ENCODE peak calls at places on chromosomes 12 and 14, in ten cellular contexts. N is activated CD8-positive, alpha-beta T cell treated with anti-CD3 and anti-CD28 coated beads for 36 hours; H is stimulated activated CD8-positive, alpha-beta memory T cell treated with anti-CD3 and anti-CD28 coated beads, Interleukin-12 subunit alpha, Interleukin-12 subunit beta, amount 100 ng/mL, for 4 hours; C is progenitor cell of endocrine pancreas; T is NCI-H774; P is posterior vena cava; M is cerebellar nuclear complex; D is COR-L47; G is left colon; B is CD4-positive, alpha-beta T cell. K is an unnamed sample.

GRCh38 chr14:64937176-64937820 is 5.2 kb downstream of the GPX2 start:
- DNase-seq in N (no peak), H (no peak), C (no peak), T (no peak), P (no peak), M (no peak), D (no peak), G (no peak), B (no peak), K (no peak)

GRCh38 chr12:89707992-89708792 is 446 bp downstream of the ATP2B1 start:
- DNase-seq in N (peak; percentile 53), H (no peak), C (peak; percentile 21), T (peak; percentile 62), P (peak; percentile 86), M (no peak), D (no peak), G (peak; percentile 60), B (peak; percentile 54), K (peak; percentile 39)

GRCh38 chr12:111446044-111446581 is 40.4 kb downstream of the SH2B3 start:
- DNase-seq in N (no peak), H (no peak), C (no peak), T (peak; percentile 17), P (no peak), M (peak; percentile 27), D (peak; percentile 79), G (peak; percentile 77), B (peak; percentile 27), K (peak; percentile 68)

GRCh38 chr14:106506901-106507305 is 980.5 kb downstream of the TMEM121 start:
- DNase-seq in N (peak; percentile 77), H (no peak), C (no peak), T (no peak), P (no peak), M (no peak), D (no peak), G (no peak), B (peak; percentile 46), K (no peak)

GRCh38 chr12:21542412-21542811 is 16.3 kb downstream of the SPX start:
- DNase-seq in N (no peak), H (no peak), C (no peak), T (no peak), P (no peak), M (no peak), D (no peak), G (no peak), B (no peak), K (no peak)

GRCh38 chr12:49201595-49202295 is 12.9 kb upstream of the TUBA1A start:
- DNase-seq in N (peak; percentile 16), H (no peak), C (no peak), T (peak; percentile 82), P (no peak), M (no peak), D (peak; percentile 70), G (no peak), B (no peak), K (peak; percentile 67)

GRCh38 chr12:1592444-1593231 is 1.7 kb downstream of the FBXL14 start:
- DNase-seq in N (peak; percentile 91), H (peak; percentile 37), C (peak; percentile 23), T (no peak), P (no peak), M (no peak), D (peak; percentile 59), G (peak; percentile 67), B (peak; percentile 65), K (peak; percentile 61)

GRCh38 chr14:103102689-103103260 is 8.2 kb downstream of the EXOC3L4 start:
- DNase-seq in N (no peak), H (no peak), C (no peak), T (no peak), P (no peak), M (no peak), D (no peak), G (no peak), B (no peak), K (no peak)

GRCh38 chr12:7602287-7602686 is 63.4 kb downstream of the APOBEC1 start:
- DNase-seq in N (no peak), H (no peak), C (no peak), T (no peak), P (no peak), M (no peak), D (no peak), G (no peak), B (no peak), K (no peak)

GRCh38 chr14:21467620-21468019 is 9.1 kb downstream of the RAB2B start:
- DNase-seq in N (no peak), H (no peak), C (no peak), T (no peak), P (no peak), M (no peak), D (no peak), G (no peak), B (no peak), K (no peak)

GRCh38 chr12:120588948-120589930 is 8.0 kb upstream of the POP5 start:
- DNase-seq in N (no peak), H (no peak), C (no peak), T (no peak), P (no peak), M (no peak), D (no peak), G (peak; percentile 18), B (no peak), K (peak; percentile 30)

GRCh38 chr12:79186506-79186905 is 321.9 kb downstream of the SYT1 start:
- DNase-seq in N (no peak), H (no peak), C (no peak), T (no peak), P (no peak), M (no peak), D (no peak), G (no peak), B (no peak), K (no peak)

GRCh38 chr12:24901975-24902461 is 46.9 kb downstream of the BCAT1 start:
- DNase-seq in N (peak; percentile 64), H (no peak), C (peak; percentile 30), T (no peak), P (no peak), M (no peak), D (no peak), G (no peak), B (no peak), K (peak; percentile 51)

GRCh38 chr12:8036366-8036765 is 3.9 kb downstream of the FOXJ2 start:
- DNase-seq in N (no peak), H (no peak), C (no peak), T (no peak), P (no peak), M (no peak), D (no peak), G (no peak), B (no peak), K (no peak)

GRCh38 chr14:80315681-80316080 is 104.4 kb upstream of the DIO2 start:
- DNase-seq in N (no peak), H (no peak), C (no peak), T (no peak), P (no peak), M (no peak), D (no peak), G (no peak), B (no peak), K (no peak)

GRCh38 chr14:59254146-59254910 is 65.9 kb downstream of the DAAM1 start:
- DNase-seq in N (no peak), H (no peak), C (no peak), T (no peak), P (peak; percentile 80), M (no peak), D (no peak), G (peak; percentile 48), B (no peak), K (peak; percentile 8)

GRCh38 chr14:69858801-69859200 is 20.4 kb upstream of the SMOC1 start:
- DNase-seq in N (no peak), H (no peak), C (no peak), T (no peak), P (no peak), M (no peak), D (no peak), G (no peak), B (no peak), K (no peak)

GRCh38 chr12:47222960-47223847 is 143.4 kb upstream of the AMIGO2 start:
- DNase-seq in N (no peak), H (no peak), C (no peak), T (peak; percentile 11), P (no peak), M (no peak), D (no peak), G (no peak), B (no peak), K (no peak)

GRCh38 chr14:23054000-23054811 is 3.1 kb downstream of the CDH24 start:
- DNase-seq in N (peak; percentile 72), H (peak; percentile 13), C (no peak), T (no peak), P (peak; percentile 76), M (no peak), D (no peak), G (no peak), B (no peak), K (peak; percentile 53)

GRCh38 chr14:54182419-54183040 is 214.3 kb upstream of the CDKN3 start:
- DNase-seq in N (no peak), H (no peak), C (no peak), T (no peak), P (no peak), M (no peak), D (no peak), G (no peak), B (no peak), K (no peak)

GRCh38 chr14:101780390-101780789 is 18.9 kb downstream of the PPP2R5C start:
- DNase-seq in N (no peak), H (no peak), C (no peak), T (no peak), P (no peak), M (no peak), D (no peak), G (no peak), B (no peak), K (no peak)

GRCh38 chr12:112555621-112556233 is 137.0 kb downstream of the PTPN11 start:
- DNase-seq in N (no peak), H (no peak), C (no peak), T (no peak), P (no peak), M (no peak), D (no peak), G (no peak), B (no peak), K (no peak)

GRCh38 chr12:117030187-117030896 is 68.9 kb downstream of the TESC start:
- DNase-seq in N (no peak), H (no peak), C (no peak), T (no peak), P (no peak), M (no peak), D (no peak), G (no peak), B (no peak), K (no peak)